ENCODE peak calls at places on chromosomes 1 and 21, in nine cellular contexts. X, Z, I, Q, T, A, H, M and N are unnamed samples.

GRCh38 chr1:8116892-8117262 is 90.8 kb upstream of the ERRFI1 start:
- DNase-seq in X (no peak), Z (peak; percentile 84), I (no peak), Q (no peak), T (no peak), A (peak; percentile 85), H (peak; percentile 65), M (no peak), N (no peak)

GRCh38 chr21:34625194-34625593 is 10.3 kb upstream of the RCAN1 start:
- DNase-seq in X (no peak), Z (no peak), I (no peak), Q (peak; percentile 12), T (no peak), A (no peak), H (no peak), M (no peak), N (no peak)

GRCh38 chr1:54627181-54627580 is 3.9 kb upstream of the FAM151A start:
- DNase-seq in X (no peak), Z (no peak), I (no peak), Q (no peak), T (no peak), A (no peak), H (no peak), M (no peak), N (peak; percentile 36)

GRCh38 chr1:37150986-37151385 is 116.7 kb upstream of the GRIK3 start:
- DNase-seq in X (no peak), Z (no peak), I (no peak), Q (no peak), T (no peak), A (no peak), H (no peak), M (no peak), N (no peak)

GRCh38 chr1:25474439-25475047 is 43.8 kb downstream of the MACO1 start:
- DNase-seq in X (no peak), Z (no peak), I (no peak), Q (no peak), T (no peak), A (no peak), H (no peak), M (no peak), N (no peak)

GRCh38 chr1:94790246-94790645 is 29.9 kb upstream of the SLC44A3 start:
- DNase-seq in X (no peak), Z (no peak), I (no peak), Q (no peak), T (no peak), A (no peak), H (no peak), M (no peak), N (no peak)

GRCh38 chr1:203161175-203161574 is 14.5 kb downstream of the MYBPH start:
- DNase-seq in X (no peak), Z (no peak), I (no peak), Q (no peak), T (no peak), A (no peak), H (no peak), M (no peak), N (no peak)

GRCh38 chr1:114718661-114719423 is 2.3 kb upstream of the NRAS start:
- DNase-seq in X (no peak), Z (no peak), I (no peak), Q (peak; percentile 73), T (no peak), A (no peak), H (no peak), M (no peak), N (no peak)

GRCh38 chr1:51417496-51418383 is 87.4 kb upstream of the TTC39A start:
- DNase-seq in X (no peak), Z (no peak), I (no peak), Q (no peak), T (no peak), A (no peak), H (no peak), M (no peak), N (no peak)

GRCh38 chr1:211579434-211580302 is 707 bp upstream of the SLC30A1 start:
- DNase-seq in X (no peak), Z (peak; percentile 61), I (peak; percentile 86), Q (peak; percentile 67), T (no peak), A (peak; percentile 78), H (peak; percentile 48), M (peak; percentile 92), N (no peak)

GRCh38 chr1:94883688-94884087 is 43.2 kb downstream of the CNN3 start:
- DNase-seq in X (no peak), Z (no peak), I (no peak), Q (no peak), T (no peak), A (no peak), H (no peak), M (no peak), N (no peak)

GRCh38 chr1:177966199-177966598 is 3.7 kb downstream of the SEC16B start:
- DNase-seq in X (no peak), Z (no peak), I (no peak), Q (no peak), T (no peak), A (no peak), H (no peak), M (no peak), N (no peak)

GRCh38 chr1:107184888-107185287 is 44.0 kb downstream of the NTNG1 start:
- DNase-seq in X (no peak), Z (no peak), I (no peak), Q (no peak), T (no peak), A (no peak), H (no peak), M (no peak), N (no peak)

GRCh38 chr1:19327736-19328135 is 15.6 kb downstream of the SLC66A1 start:
- DNase-seq in X (no peak), Z (no peak), I (no peak), Q (no peak), T (no peak), A (no peak), H (no peak), M (no peak), N (no peak)

GRCh38 chr1:75083848-75084514 is 50.2 kb upstream of the LHX8 start:
- DNase-seq in X (no peak), Z (no peak), I (no peak), Q (no peak), T (peak; percentile 38), A (no peak), H (peak; percentile 38), M (no peak), N (no peak)

GRCh38 chr1:165539306-165539705 is 4.5 kb upstream of the LRRC52 start:
- DNase-seq in X (no peak), Z (no peak), I (no peak), Q (peak; percentile 84), T (no peak), A (no peak), H (peak; percentile 69), M (no peak), N (no peak)

GRCh38 chr1:7786785-7787184 is 2.7 kb downstream of the PER3 start:
- DNase-seq in X (no peak), Z (no peak), I (no peak), Q (no peak), T (no peak), A (no peak), H (no peak), M (no peak), N (no peak)

GRCh38 chr1:59678809-59679228 is 135.9 kb upstream of the HOOK1 start:
- DNase-seq in X (no peak), Z (no peak), I (no peak), Q (peak; percentile 43), T (no peak), A (no peak), H (peak; percentile 32), M (no peak), N (no peak)

DNA sequence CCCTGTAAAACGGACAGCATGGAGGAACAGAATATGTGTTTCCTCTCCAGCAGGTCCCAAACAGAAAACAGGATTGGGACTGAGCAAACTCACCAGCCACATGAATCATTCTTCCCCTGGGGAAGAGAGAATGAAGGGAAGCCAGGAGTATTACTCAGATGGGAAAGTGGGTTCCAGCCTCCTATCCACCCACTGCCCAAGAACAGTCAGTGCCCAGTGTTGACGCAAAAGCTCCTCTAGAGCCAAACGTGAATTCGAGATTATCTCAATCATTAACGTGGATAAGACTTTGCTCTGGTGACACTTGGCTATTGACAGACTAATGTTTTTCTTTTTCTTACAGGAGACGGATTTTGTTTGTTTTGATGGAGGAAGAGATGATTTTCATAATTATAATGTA is 9.3 kb downstream of the MIA3 start:
- DNase-seq in X (no peak), Z (peak; percentile 14), I (no peak), Q (peak; percentile 43), T (no peak), A (peak; percentile 46), H (no peak), M (no peak), N (no peak)
- H3K27ac ChIP-seq in X (no peak overlapping the region), Z (no peak overlapping the region), I (no peak overlapping the region), Q (no peak overlapping the region), T (no peak overlapping the region), A (peak overlapping the region; percentile 54), H (no peak overlapping the region), M (no peak overlapping the region), N (no peak overlapping the region)

DNA sequence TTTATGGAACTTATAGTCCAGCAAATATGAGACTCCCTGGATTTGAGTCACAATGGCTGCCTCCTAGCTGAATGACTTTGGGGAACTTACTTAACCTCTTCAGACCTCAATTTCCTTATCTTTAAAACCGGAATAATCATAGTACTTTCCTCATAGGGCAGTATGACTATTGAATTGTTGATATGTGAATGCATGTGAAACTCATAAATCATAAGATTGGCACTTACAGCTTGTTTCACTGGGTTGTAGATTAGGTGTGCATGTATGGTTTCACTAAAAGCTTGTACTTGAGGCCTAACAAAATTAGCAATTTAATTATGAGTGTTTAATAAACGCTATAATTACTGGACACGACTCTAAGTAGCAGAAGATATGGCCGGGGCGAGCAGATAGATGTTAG is 72.5 kb downstream of the ST6GALNAC5 start:
- DNase-seq in X (no peak), Z (no peak), I (no peak), Q (no peak), T (no peak), A (no peak), H (no peak), M (no peak), N (no peak)
- H3K27ac ChIP-seq in X (no peak overlapping the region), Z (no peak overlapping the region), I (no peak overlapping the region), Q (no peak overlapping the region), T (no peak overlapping the region), A (no peak overlapping the region), H (no peak overlapping the region), M (no peak overlapping the region), N (no peak overlapping the region)

DNA sequence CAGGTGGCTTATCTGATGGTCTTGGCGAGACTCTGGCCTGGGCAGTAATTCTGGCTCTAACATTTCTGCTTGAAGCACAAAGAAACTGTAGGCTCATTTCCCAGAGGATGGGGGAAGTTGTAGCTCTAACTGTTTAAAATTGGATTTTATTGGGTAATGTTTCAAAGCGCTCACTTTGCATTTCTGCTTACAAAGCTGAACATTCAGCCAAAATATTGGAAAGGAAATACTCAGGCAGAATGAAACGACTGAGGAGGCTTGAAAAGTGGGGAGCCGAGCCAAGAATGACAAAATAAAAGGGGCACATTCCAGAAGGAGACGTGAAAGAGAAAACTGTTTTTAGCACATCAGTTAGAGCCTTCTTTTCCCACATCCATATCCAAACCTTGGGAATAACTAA is 202.6 kb downstream of the GRIK1 start:
- DNase-seq in X (no peak), Z (no peak), I (no peak), Q (no peak), T (no peak), A (no peak), H (no peak), M (no peak), N (no peak)
- H3K27ac ChIP-seq in X (no peak overlapping the region), Z (no peak overlapping the region), I (peak overlapping the region; percentile 40), Q (no peak overlapping the region), T (no peak overlapping the region), A (no peak overlapping the region), H (no peak overlapping the region), M (no peak overlapping the region), N (no peak overlapping the region)

GRCh38 chr1:226890331-226891108 is 20.1 kb downstream of the PSEN2 start:
- DNase-seq in X (no peak), Z (no peak), I (no peak), Q (no peak), T (no peak), A (no peak), H (no peak), M (no peak), N (no peak)
- H3K27ac ChIP-seq in X (no peak overlapping the region), Z (no peak overlapping the region), I (no peak overlapping the region), Q (no peak overlapping the region), T (no peak overlapping the region), A (no peak overlapping the region), H (no peak overlapping the region), M (no peak overlapping the region), N (no peak overlapping the region)